ENCODE peak calls at places on chromosome 20, in eight cellular contexts. One of them, this sample, is unnamed.

GRCh38 chr20:9503530-9504251 is 10.7 kb upstream of the LAMP5 start:
- DNase-seq in heart left ventricle: no peak
- DNase-seq in fibroblast of mammary gland: peak
- DNase-seq in Panc1: no peak
- DNase-seq in testis: no peak
- DNase-seq in foreskin fibroblast: peak
- DNase-seq in upper lobe of left lung: no peak
- DNase-seq in fibroblast of the aortic adventitia: no peak
- DNase-seq in this sample: peak

GRCh38 chr20:51162015-51162414 is 139.1 kb upstream of the KCNG1 start:
- DNase-seq in heart left ventricle: no peak
- DNase-seq in fibroblast of mammary gland: no peak
- DNase-seq in fibroblast of the aortic adventitia: no peak
- DNase-seq in upper lobe of left lung: no peak
- DNase-seq in testis: no peak
- DNase-seq in foreskin fibroblast: no peak
- DNase-seq in Panc1: no peak
- DNase-seq in this sample: no peak

GRCh38 chr20:59785986-59786753 is 147.3 kb downstream of the SYCP2 start:
- DNase-seq in testis: no peak
- DNase-seq in upper lobe of left lung: no peak
- DNase-seq in fibroblast of the aortic adventitia: no peak
- DNase-seq in Panc1: no peak
- DNase-seq in heart left ventricle: peak
- DNase-seq in foreskin fibroblast: no peak
- DNase-seq in fibroblast of mammary gland: no peak
- DNase-seq in this sample: no peak

GRCh38 chr20:31822421-31823330 is 3.5 kb downstream of the MYLK2 start:
- DNase-seq in Panc1: no peak
- DNase-seq in fibroblast of the aortic adventitia: peak
- DNase-seq in heart left ventricle: peak
- DNase-seq in foreskin fibroblast: peak
- DNase-seq in testis: peak
- DNase-seq in fibroblast of mammary gland: peak
- DNase-seq in upper lobe of left lung: peak
- DNase-seq in this sample: peak

GRCh38 chr20:20498081-20498861 is 130.4 kb downstream of the INSM1 start:
- DNase-seq in heart left ventricle: no peak
- DNase-seq in fibroblast of mammary gland: peak
- DNase-seq in upper lobe of left lung: no peak
- DNase-seq in fibroblast of the aortic adventitia: peak
- DNase-seq in Panc1: no peak
- DNase-seq in testis: no peak
- DNase-seq in foreskin fibroblast: peak
- DNase-seq in this sample: peak

GRCh38 chr20:50617022-50617421 is 74.3 kb downstream of the RIPOR3 start:
- DNase-seq in heart left ventricle: no peak
- DNase-seq in fibroblast of mammary gland: no peak
- DNase-seq in upper lobe of left lung: no peak
- DNase-seq in testis: no peak
- DNase-seq in fibroblast of the aortic adventitia: no peak
- DNase-seq in Panc1: no peak
- DNase-seq in foreskin fibroblast: no peak
- DNase-seq in this sample: no peak

GRCh38 chr20:3731944-3732326 is 550 bp upstream of the HSPA12B start:
- DNase-seq in heart left ventricle: no peak
- DNase-seq in fibroblast of the aortic adventitia: no peak
- DNase-seq in testis: no peak
- DNase-seq in Panc1: no peak
- DNase-seq in upper lobe of left lung: no peak
- DNase-seq in foreskin fibroblast: no peak
- DNase-seq in fibroblast of mammary gland: no peak
- DNase-seq in this sample: no peak

GRCh38 chr20:4607287-4607713 is 114.4 kb upstream of the PRND start:
- DNase-seq in foreskin fibroblast: peak
- DNase-seq in testis: peak
- DNase-seq in upper lobe of left lung: peak
- DNase-seq in fibroblast of mammary gland: peak
- DNase-seq in heart left ventricle: peak
- DNase-seq in Panc1: peak
- DNase-seq in fibroblast of the aortic adventitia: peak
- DNase-seq in this sample: peak

GRCh38 chr20:1841554-1842140 is 53.6 kb upstream of the SIRPA start:
- DNase-seq in upper lobe of left lung: peak
- DNase-seq in Panc1: no peak
- DNase-seq in foreskin fibroblast: peak
- DNase-seq in testis: no peak
- DNase-seq in heart left ventricle: no peak
- DNase-seq in fibroblast of mammary gland: peak
- DNase-seq in fibroblast of the aortic adventitia: no peak
- DNase-seq in this sample: no peak

GRCh38 chr20:52312131-52312729 is 120.7 kb upstream of the ZFP64 start:
- DNase-seq in foreskin fibroblast: peak
- DNase-seq in fibroblast of mammary gland: peak
- DNase-seq in Panc1: peak
- DNase-seq in heart left ventricle: peak
- DNase-seq in fibroblast of the aortic adventitia: peak
- DNase-seq in upper lobe of left lung: no peak
- DNase-seq in testis: peak
- DNase-seq in this sample: peak

GRCh38 chr20:49288250-49288751 is 10.4 kb upstream of the ZNFX1 start:
- DNase-seq in Panc1: no peak
- DNase-seq in fibroblast of mammary gland: no peak
- DNase-seq in upper lobe of left lung: no peak
- DNase-seq in fibroblast of the aortic adventitia: no peak
- DNase-seq in testis: no peak
- DNase-seq in foreskin fibroblast: no peak
- DNase-seq in heart left ventricle: no peak
- DNase-seq in this sample: no peak

GRCh38 chr20:50911030-50911429 is 20.2 kb downstream of the ADNP start:
- DNase-seq in testis: no peak
- DNase-seq in Panc1: no peak
- DNase-seq in fibroblast of the aortic adventitia: peak
- DNase-seq in upper lobe of left lung: no peak
- DNase-seq in foreskin fibroblast: peak
- DNase-seq in heart left ventricle: no peak
- DNase-seq in fibroblast of mammary gland: peak
- DNase-seq in this sample: no peak

GRCh38 chr20:41748051-41748450 is 129.9 kb upstream of the CHD6 start:
- DNase-seq in heart left ventricle: no peak
- DNase-seq in upper lobe of left lung: no peak
- DNase-seq in foreskin fibroblast: no peak
- DNase-seq in testis: no peak
- DNase-seq in Panc1: no peak
- DNase-seq in fibroblast of the aortic adventitia: no peak
- DNase-seq in fibroblast of mammary gland: no peak
- DNase-seq in this sample: no peak

GRCh38 chr20:49096212-49096730 is 50.2 kb downstream of the CSE1L start:
- DNase-seq in testis: no peak
- DNase-seq in heart left ventricle: no peak
- DNase-seq in foreskin fibroblast: no peak
- DNase-seq in fibroblast of the aortic adventitia: no peak
- DNase-seq in fibroblast of mammary gland: no peak
- DNase-seq in Panc1: no peak
- DNase-seq in upper lobe of left lung: no peak
- DNase-seq in this sample: no peak

DNA sequence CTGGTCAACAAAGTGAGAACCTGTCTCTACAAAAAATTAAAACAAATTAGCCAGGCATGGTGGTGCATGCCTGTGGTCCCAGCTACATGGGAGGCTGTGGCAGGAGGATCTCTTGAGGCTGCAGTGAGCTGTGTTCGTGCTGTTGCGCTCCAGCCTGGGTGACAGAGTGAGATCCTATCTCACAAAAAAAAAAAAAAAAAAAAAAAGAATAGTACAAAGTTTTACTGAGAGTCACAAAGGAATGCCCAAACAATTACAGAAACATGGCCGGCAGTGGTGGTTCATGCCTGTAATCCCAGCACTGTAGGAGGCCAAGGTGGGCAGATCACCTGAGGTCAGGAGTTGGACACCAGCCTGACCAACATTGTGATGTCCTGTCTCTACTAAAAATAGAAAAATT is 14.8 kb upstream of the DSTN start:
- DNase-seq in Panc1: no peak
- DNase-seq in foreskin fibroblast: no peak
- DNase-seq in fibroblast of mammary gland: no peak
- DNase-seq in testis: no peak
- DNase-seq in upper lobe of left lung: no peak
- DNase-seq in heart left ventricle: no peak
- DNase-seq in fibroblast of the aortic adventitia: no peak
- DNase-seq in this sample: no peak
- H3K4me3 ChIP-seq in Panc1: no peak
- H3K4me3 ChIP-seq in foreskin fibroblast: no peak
- H3K4me3 ChIP-seq in fibroblast of mammary gland: no peak
- H3K4me3 ChIP-seq in testis: no peak
- H3K4me3 ChIP-seq in upper lobe of left lung: no peak
- H3K4me3 ChIP-seq in heart left ventricle: no peak
- H3K4me3 ChIP-seq in fibroblast of the aortic adventitia: no peak
- H3K4me3 ChIP-seq in this sample: no peak

DNA sequence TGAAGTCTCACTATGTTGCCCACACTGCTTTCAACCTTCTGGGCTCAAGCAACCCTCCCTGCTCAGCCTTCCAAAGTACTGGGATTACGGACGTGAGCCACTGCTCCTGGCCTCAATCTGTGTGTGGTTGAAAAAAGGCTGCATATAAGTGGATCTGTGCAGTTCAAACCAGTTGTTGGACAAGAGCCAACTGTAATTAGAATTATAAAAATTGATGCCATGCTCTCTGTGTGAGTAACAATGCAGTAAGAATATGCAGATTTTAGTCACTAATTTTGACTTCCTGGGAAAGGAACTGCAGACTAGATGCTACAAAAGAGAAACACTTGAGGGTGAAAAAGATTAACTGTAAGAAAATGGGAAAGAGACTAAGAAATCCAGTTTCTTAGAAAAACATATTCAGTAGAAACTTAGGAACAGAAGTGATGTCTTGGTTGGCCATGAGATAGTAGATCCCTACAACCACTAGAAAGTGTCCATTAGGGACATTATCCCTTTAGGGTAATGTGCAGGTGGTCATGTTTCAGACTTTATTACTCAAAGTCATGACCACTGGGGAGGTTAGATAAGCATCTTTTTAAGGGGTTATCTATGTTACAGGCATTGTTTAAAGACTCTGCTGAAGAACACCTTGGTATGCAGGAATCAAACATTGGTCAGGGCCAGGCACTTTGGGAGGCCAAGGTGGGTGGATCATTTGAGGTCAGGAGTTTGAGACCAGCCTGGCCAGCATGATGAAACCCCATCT is 26.3 kb downstream of the ITCH start:
- DNase-seq in fibroblast of the aortic adventitia: no peak
- DNase-seq in upper lobe of left lung: no peak
- DNase-seq in Panc1: no peak
- DNase-seq in foreskin fibroblast: peak
- DNase-seq in heart left ventricle: no peak
- DNase-seq in testis: no peak
- DNase-seq in fibroblast of mammary gland: peak
- DNase-seq in this sample: no peak
- TF ChIP-seq CTCF in fibroblast of the aortic adventitia: no peak
- TF ChIP-seq CTCF in upper lobe of left lung: no peak
- TF ChIP-seq CTCF in Panc1: no peak
- TF ChIP-seq CTCF in foreskin fibroblast: no peak
- TF ChIP-seq CTCF in heart left ventricle: no peak
- TF ChIP-seq CTCF in testis: no peak
- TF ChIP-seq CTCF in fibroblast of mammary gland: no peak
- TF ChIP-seq CTCF in this sample: no peak

GRCh38 chr20:44966030-44966961 is at the start of gene STK4:
- DNase-seq in foreskin fibroblast: peak
- DNase-seq in fibroblast of the aortic adventitia: peak
- DNase-seq in upper lobe of left lung: peak
- DNase-seq in fibroblast of mammary gland: peak
- DNase-seq in heart left ventricle: peak
- DNase-seq in testis: peak
- DNase-seq in Panc1: peak
- DNase-seq in this sample: peak

GRCh38 chr20:44962483-44962882 is 2.3 kb upstream of the TOMM34 start:
- DNase-seq in Panc1: no peak
- DNase-seq in foreskin fibroblast: no peak
- DNase-seq in heart left ventricle: no peak
- DNase-seq in fibroblast of mammary gland: no peak
- DNase-seq in upper lobe of left lung: no peak
- DNase-seq in fibroblast of the aortic adventitia: peak
- DNase-seq in testis: no peak
- DNase-seq in this sample: no peak

GRCh38 chr20:44963325-44964215 is 2.7 kb upstream of the STK4 start:
- DNase-seq in fibroblast of the aortic adventitia: no peak
- DNase-seq in fibroblast of mammary gland: no peak
- DNase-seq in foreskin fibroblast: no peak
- DNase-seq in testis: no peak
- DNase-seq in upper lobe of left lung: no peak
- DNase-seq in Panc1: no peak
- DNase-seq in heart left ventricle: no peak
- DNase-seq in this sample: no peak

GRCh38 chr20:44967207-44967807 is 995 bp downstream of the STK4 start:
- DNase-seq in fibroblast of the aortic adventitia: peak
- DNase-seq in heart left ventricle: no peak
- DNase-seq in upper lobe of left lung: peak
- DNase-seq in foreskin fibroblast: peak
- DNase-seq in testis: no peak
- DNase-seq in fibroblast of mammary gland: peak
- DNase-seq in Panc1: no peak
- DNase-seq in this sample: no peak

DNA sequence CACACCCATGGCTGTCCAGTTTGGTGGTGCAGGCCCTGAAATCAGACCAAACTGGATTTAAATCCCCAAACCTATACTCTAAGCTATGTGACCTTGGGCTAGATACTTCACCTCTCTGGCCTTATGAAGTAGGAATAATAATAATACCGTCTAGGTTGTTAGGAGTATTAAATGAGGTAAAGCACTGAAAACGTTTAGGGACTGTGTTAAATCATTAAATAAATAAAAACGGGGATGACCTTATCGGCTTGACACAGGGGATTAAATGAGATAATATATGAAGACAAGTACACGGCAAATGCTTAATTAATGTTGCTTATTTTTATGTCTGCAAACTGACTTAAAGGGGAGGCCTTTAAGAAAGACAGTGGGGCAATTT is 672 bp upstream of the STK4 start:
- DNase-seq in upper lobe of left lung: no peak
- DNase-seq in heart left ventricle: no peak
- DNase-seq in Panc1: no peak
- DNase-seq in fibroblast of mammary gland: no peak
- DNase-seq in foreskin fibroblast: no peak
- DNase-seq in testis: no peak
- DNase-seq in fibroblast of the aortic adventitia: no peak
- DNase-seq in this sample: no peak
- H3K4me3 ChIP-seq in upper lobe of left lung: peak
- H3K4me3 ChIP-seq in heart left ventricle: peak
- H3K4me3 ChIP-seq in Panc1: peak
- H3K4me3 ChIP-seq in fibroblast of mammary gland: peak
- H3K4me3 ChIP-seq in foreskin fibroblast: peak
- H3K4me3 ChIP-seq in testis: peak
- H3K4me3 ChIP-seq in fibroblast of the aortic adventitia: peak
- H3K4me3 ChIP-seq in this sample: peak

DNA sequence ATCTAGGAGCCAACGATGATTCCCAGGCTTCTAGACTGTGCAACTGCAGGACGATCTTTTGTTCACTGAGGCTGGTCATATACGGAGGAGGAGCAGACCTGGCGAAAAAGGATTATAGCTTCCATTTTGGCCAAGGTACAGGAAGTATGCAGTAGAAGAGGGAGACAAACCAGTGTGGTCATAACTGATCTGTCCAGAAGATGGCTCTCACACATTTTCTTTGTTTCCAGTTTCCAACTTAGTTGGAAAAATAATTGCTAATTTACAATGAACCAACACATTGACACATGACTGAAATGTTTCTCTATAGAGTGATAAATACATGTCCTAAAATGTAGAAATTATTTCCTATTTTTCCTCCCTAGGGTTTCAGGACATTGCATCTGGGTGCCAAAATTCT is 364.1 kb upstream of the BTBD3 start:
- DNase-seq in upper lobe of left lung: no peak
- DNase-seq in testis: no peak
- DNase-seq in fibroblast of mammary gland: peak
- DNase-seq in heart left ventricle: no peak
- DNase-seq in foreskin fibroblast: peak
- DNase-seq in fibroblast of the aortic adventitia: peak
- DNase-seq in Panc1: no peak
- DNase-seq in this sample: no peak
- TF ChIP-seq CTCF in upper lobe of left lung: no peak
- TF ChIP-seq CTCF in testis: no peak
- TF ChIP-seq CTCF in fibroblast of mammary gland: peak
- TF ChIP-seq CTCF in heart left ventricle: no peak
- TF ChIP-seq CTCF in foreskin fibroblast: peak
- TF ChIP-seq CTCF in fibroblast of the aortic adventitia: peak
- TF ChIP-seq CTCF in Panc1: peak
- TF ChIP-seq CTCF in this sample: peak